ENCODE peak calls at places on chromosome 12, in five cellular contexts. R, Y, Z, V and I are unnamed samples.

GRCh38 chr12:51419473-51420228 is 5.0 kb upstream of the SLC4A8 start:
- DNase-seq in R (peak), Y (no peak), Z (no peak), V (no peak), I (no peak)

GRCh38 chr12:77231548-77231947 is 166.2 kb upstream of the E2F7 start:
- DNase-seq in R (peak), Y (no peak), Z (peak), V (no peak), I (peak)

GRCh38 chr12:13609874-13610273 is 371.5 kb downstream of the GRIN2B start:
- DNase-seq in R (no peak), Y (no peak), Z (no peak), V (no peak), I (no peak)

GRCh38 chr12:42666671-42667243 is 77.2 kb upstream of the PRICKLE1 start:
- DNase-seq in R (no peak), Y (no peak), Z (peak), V (no peak), I (no peak)

GRCh38 chr12:80269953-80270552 is 170.7 kb downstream of the OTOGL start:
- DNase-seq in R (peak), Y (peak), Z (peak), V (peak), I (peak)

GRCh38 chr12:5628501-5628900 is 196.6 kb downstream of the NTF3 start:
- DNase-seq in R (no peak), Y (no peak), Z (no peak), V (no peak), I (no peak)

GRCh38 chr12:9115731-9116689 is at the start of gene A2M:
- DNase-seq in R (no peak), Y (no peak), Z (peak), V (no peak), I (peak)

GRCh38 chr12:95615735-95616134 is 64.5 kb upstream of the USP44 start:
- DNase-seq in R (peak), Y (no peak), Z (no peak), V (no peak), I (no peak)

GRCh38 chr12:52207895-52208294 is 16.1 kb upstream of the KRT80 start:
- DNase-seq in R (peak), Y (no peak), Z (peak), V (no peak), I (peak)

GRCh38 chr12:7197846-7198245 is 8.4 kb downstream of the PEX5 start:
- DNase-seq in R (no peak), Y (no peak), Z (no peak), V (no peak), I (no peak)

GRCh38 chr12:53324113-53324778 is 2.8 kb upstream of the AAAS start:
- DNase-seq in R (peak), Y (no peak), Z (peak), V (no peak), I (no peak)

GRCh38 chr12:127340381-127340780 is 926.6 kb upstream of the TMEM132C start:
- DNase-seq in R (peak), Y (no peak), Z (no peak), V (no peak), I (no peak)

GRCh38 chr12:109612975-109613502 is 39.4 kb downstream of the MVK start:
- DNase-seq in R (peak), Y (no peak), Z (peak), V (no peak), I (peak)

GRCh38 chr12:51351913-51352532 is 5.5 kb upstream of the CELA1 start:
- DNase-seq in R (peak), Y (peak), Z (peak), V (peak), I (peak)

GRCh38 chr12:40375076-40375475 is 150.3 kb downstream of the LRRK2 start:
- DNase-seq in R (peak), Y (no peak), Z (no peak), V (no peak), I (peak)

GRCh38 chr12:47346251-47347019 is 266.7 kb upstream of the AMIGO2 start:
- DNase-seq in R (no peak), Y (no peak), Z (no peak), V (no peak), I (no peak)